ENCODE peak calls at places on chromosomes 12 and 14, in four cellular contexts. C, J, Y and U are unnamed samples.
A peak's percentile ranks its signal among the peaks of the same experiment; 100 is the strongest.

GRCh38 chr14:68786491-68787234 is 6.2 kb downstream of the ZFP36L1 start:
- DNase-seq in C (no peak), J (peak; percentile 92), Y (peak; percentile 29), U (peak; percentile 49)

GRCh38 chr14:90382491-90383125 is 14.2 kb upstream of the CALM1 start:
- DNase-seq in C (no peak), J (peak; percentile 87), Y (peak; percentile 77), U (peak; percentile 90)

GRCh38 chr12:107404981-107405380 is 280.6 kb upstream of the PWP1 start:
- DNase-seq in C (no peak), J (peak; percentile 21), Y (no peak), U (peak; percentile 18)

GRCh38 chr12:122793685-122794106 is 19.3 kb downstream of the CCDC62 start:
- DNase-seq in C (peak; percentile 41), J (peak; percentile 62), Y (no peak), U (no peak)

GRCh38 chr12:26623136-26623535 is 209.9 kb downstream of the ITPR2 start:
- DNase-seq in C (no peak), J (no peak), Y (no peak), U (no peak)

GRCh38 chr12:14769837-14770494 is 33.3 kb downstream of the WBP11 start:
- DNase-seq in C (no peak), J (peak; percentile 64), Y (peak; percentile 81), U (peak; percentile 85)

GRCh38 chr12:15631007-15631715 is 158.0 kb downstream of the EPS8 start:
- DNase-seq in C (no peak), J (peak; percentile 65), Y (no peak), U (no peak)

GRCh38 chr14:51566831-51567582 is 84.7 kb upstream of the FRMD6 start:
- DNase-seq in C (no peak), J (no peak), Y (no peak), U (no peak)

GRCh38 chr12:100498141-100498540 is 24.5 kb downstream of the NR1H4 start:
- DNase-seq in C (no peak), J (no peak), Y (no peak), U (no peak)

GRCh38 chr12:24895612-24896011 is 53.3 kb downstream of the BCAT1 start:
- DNase-seq in C (no peak), J (no peak), Y (no peak), U (no peak)

GRCh38 chr14:22184157-22185025 is 404.6 kb downstream of the DAD1 start:
- DNase-seq in C (no peak), J (no peak), Y (no peak), U (no peak)

GRCh38 chr12:112974904-112975303 is 3.4 kb upstream of the OAS2 start:
- DNase-seq in C (no peak), J (no peak), Y (no peak), U (no peak)

GRCh38 chr14:69345402-69345801 is 52.7 kb downstream of the ERH start:
- DNase-seq in C (no peak), J (no peak), Y (no peak), U (no peak)

GRCh38 chr12:45912774-45913173 is 77.6 kb downstream of the SCAF11 start:
- DNase-seq in C (no peak), J (no peak), Y (no peak), U (no peak)

GRCh38 chr12:30962047-30962446 is 35.5 kb downstream of the TSPAN11 start:
- DNase-seq in C (no peak), J (no peak), Y (no peak), U (no peak)

GRCh38 chr14:70887207-70888150 is 19.8 kb upstream of the PCNX1 start:
- DNase-seq in C (no peak), J (peak; percentile 77), Y (no peak), U (no peak)

GRCh38 chr12:52120951-52121847 is 41.7 kb downstream of the SMIM41 start:
- DNase-seq in C (no peak), J (no peak), Y (no peak), U (no peak)

GRCh38 chr14:104299993-104300761 is 161.8 kb downstream of the KIF26A start:
- DNase-seq in C (no peak), J (no peak), Y (peak; percentile 48), U (no peak)

GRCh38 chr12:1488908-1489381 is 105.4 kb downstream of the FBXL14 start:
- DNase-seq in C (no peak), J (peak; percentile 86), Y (no peak), U (no peak)

GRCh38 chr14:104527857-104528459 is 51.6 kb upstream of the C14orf180 start:
- DNase-seq in C (no peak), J (no peak), Y (no peak), U (no peak)

GRCh38 chr12:198708-199107 is 15.2 kb downstream of the SLC6A12 start:
- DNase-seq in C (no peak), J (no peak), Y (no peak), U (no peak)

GRCh38 chr12:8045952-8046944 is 13.7 kb downstream of the FOXJ2 start:
- DNase-seq in C (peak; percentile 38), J (peak; percentile 79), Y (peak; percentile 68), U (peak; percentile 84)

GRCh38 chr12:12720637-12721250 is 3.6 kb downstream of the CDKN1B start:
- DNase-seq in C (no peak), J (no peak), Y (no peak), U (no peak)

GRCh38 chr12:50402270-50403000 is 1.8 kb downstream of the LARP4 start:
- DNase-seq in C (no peak), J (no peak), Y (no peak), U (no peak)

GRCh38 chr12:81727387-81727786 is 31.8 kb downstream of the PPFIA2 start:
- DNase-seq in C (no peak), J (no peak), Y (no peak), U (no peak)

GRCh38 chr14:50892255-50892654 is 20.4 kb downstream of the ABHD12B start:
- DNase-seq in C (no peak), J (no peak), Y (no peak), U (no peak)

GRCh38 chr14:56206576-56206975 is 88.4 kb downstream of the PELI2 start:
- DNase-seq in C (no peak), J (no peak), Y (no peak), U (no peak)

GRCh38 chr14:36723551-36723950 is 61.9 kb downstream of the PAX9 start:
- DNase-seq in C (no peak), J (no peak), Y (no peak), U (no peak)

GRCh38 chr12:10900530-10900929 is 8.8 kb downstream of the TAS2R13 start:
- DNase-seq in C (no peak), J (no peak), Y (no peak), U (no peak)

GRCh38 chr12:131895640-131896079 is 1.2 kb downstream of the ULK1 start:
- DNase-seq in C (no peak), J (no peak), Y (no peak), U (no peak)

GRCh38 chr12:131897875-131898274 is 3.5 kb downstream of the ULK1 start:
- DNase-seq in C (no peak), J (peak; percentile 21), Y (no peak), U (no peak)

GRCh38 chr12:131897276-131897675 is 2.9 kb downstream of the ULK1 start:
- DNase-seq in C (no peak), J (no peak), Y (no peak), U (peak; percentile 35)

GRCh38 chr12:131896080-131896810 is 1.8 kb downstream of the ULK1 start:
- DNase-seq in C (no peak), J (peak; percentile 89), Y (peak; percentile 94), U (peak; percentile 97)

GRCh38 chr12:131896811-131897270 is 2.4 kb downstream of the ULK1 start:
- DNase-seq in C (no peak), J (no peak), Y (no peak), U (no peak)
- H3K4me3 ChIP-seq in C (peak overlapping the region; percentile 82), J (peak overlapping the region; percentile 79), Y (peak overlapping the region; percentile 84), U (peak overlapping the region; percentile 83)

GRCh38 chr14:60647081-60647836 is 2.0 kb downstream of the SIX1 start:
- DNase-seq in C (no peak), J (peak; percentile 56), Y (no peak), U (no peak)

GRCh38 chr14:60646202-60646886 is 2.9 kb downstream of the SIX1 start:
- DNase-seq in C (no peak), J (no peak), Y (no peak), U (no peak)

GRCh38 chr14:60642790-60643397 is 6.4 kb downstream of the SIX1 start:
- DNase-seq in C (no peak), J (no peak), Y (no peak), U (no peak)

GRCh38 chr14:60643443-60644402 is 5.6 kb downstream of the SIX1 start:
- DNase-seq in C (no peak), J (peak; percentile 68), Y (no peak), U (no peak)

DNA sequence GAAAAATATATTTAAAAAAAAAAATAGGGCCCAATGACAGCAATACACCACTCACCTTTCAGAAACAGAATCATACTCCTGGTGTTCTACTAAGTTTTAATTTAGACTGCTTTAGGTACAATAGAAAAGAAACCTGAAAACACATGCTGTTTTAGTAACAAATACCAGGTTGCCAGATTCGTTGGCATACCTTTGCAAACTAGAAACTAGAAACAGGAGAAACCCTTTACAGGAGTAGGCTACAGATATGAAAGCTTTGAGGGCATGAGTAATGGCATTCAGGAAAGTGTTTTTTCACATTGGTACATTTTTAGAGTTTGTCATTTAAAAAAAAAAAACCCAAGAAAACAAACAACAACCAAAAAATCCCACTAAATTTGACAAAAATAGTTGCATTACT is 4.1 kb downstream of the SIX1 start:
- DNase-seq in C (no peak), J (no peak), Y (no peak), U (no peak)
- H3K4me3 ChIP-seq in C (no peak overlapping the region), J (no peak overlapping the region), Y (no peak overlapping the region), U (no peak overlapping the region)

DNA sequence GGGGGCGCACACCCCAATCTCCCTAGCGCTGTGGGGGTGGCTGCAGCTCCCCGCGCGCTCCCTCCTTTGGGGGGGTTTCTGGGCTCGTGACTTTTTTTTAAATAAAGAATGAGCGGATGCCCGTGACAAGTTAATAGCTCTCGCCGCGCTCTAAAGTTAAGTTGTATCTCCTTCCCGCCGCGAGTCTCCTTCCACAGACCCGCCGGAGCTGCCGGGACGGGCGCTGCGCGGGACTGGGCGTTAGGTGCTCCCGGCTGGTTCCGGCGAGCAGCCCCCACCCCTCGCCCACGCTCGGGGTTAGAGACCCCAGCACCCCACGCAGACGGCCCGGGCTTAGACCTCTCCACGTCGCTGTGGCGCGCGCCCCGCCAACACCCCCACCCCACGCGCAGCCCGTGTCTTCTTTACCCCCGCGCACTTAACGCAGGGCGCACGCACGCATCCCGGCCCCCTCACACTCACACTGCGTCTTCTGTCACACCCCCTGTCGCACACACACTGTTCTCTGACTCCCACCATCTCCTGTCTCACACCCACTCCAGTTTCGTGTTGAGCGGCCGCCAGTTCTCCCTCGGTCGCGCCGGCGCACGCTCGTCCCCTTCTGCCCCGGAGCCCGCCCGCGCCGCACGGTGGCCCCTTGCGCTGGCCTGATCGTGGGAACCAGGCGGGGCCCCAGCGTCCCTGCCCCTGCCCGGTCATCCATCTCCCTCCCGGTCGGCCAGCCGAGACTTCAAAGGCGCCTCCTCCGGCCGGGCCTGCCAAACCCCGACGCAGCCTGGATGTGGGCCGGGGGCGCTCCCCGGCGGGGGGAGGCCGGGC is 82.4 kb upstream of the HMGA2 start:
- DNase-seq in C (no peak), J (peak; percentile 41), Y (peak; percentile 29), U (no peak)
- H3K4me3 ChIP-seq in C (peak overlapping the region; percentile 76), J (peak overlapping the region; percentile 77), Y (peak overlapping the region; percentile 67), U (peak overlapping the region; percentile 23)

GRCh38 chr14:100287202-100287997 is 18.8 kb downstream of the SLC25A29 start:
- DNase-seq in C (no peak), J (no peak), Y (no peak), U (peak; percentile 27)

GRCh38 chr14:100285913-100286400 is 20.3 kb downstream of the SLC25A29 start:
- DNase-seq in C (no peak), J (no peak), Y (no peak), U (peak; percentile 20)

GRCh38 chr14:100286484-100287191 is 19.6 kb downstream of the SLC25A29 start:
- DNase-seq in C (no peak), J (no peak), Y (no peak), U (peak; percentile 42)

GRCh38 chr14:100283984-100284881 is 22.0 kb downstream of the SLC25A29 start:
- DNase-seq in C (no peak), J (no peak), Y (no peak), U (peak; percentile 31)

GRCh38 chr14:100285021-100285912 is 21.0 kb downstream of the SLC25A29 start:
- DNase-seq in C (no peak), J (peak; percentile 66), Y (peak; percentile 62), U (peak; percentile 72)
- H3K4me3 ChIP-seq in C (peak overlapping the region; percentile 63), J (peak overlapping the region; percentile 71), Y (peak overlapping the region; percentile 91), U (peak overlapping the region; percentile 48)